ENCODE peak calls at places on chromosomes 7 and 10, in eight cellular contexts. Z is CD8-positive, alpha-beta T cell; Y is GM19239; T is stimulated activated CD4-positive, alpha-beta T cell treated with anti-CD3 and anti-CD28 coated beads, Interleukin-1b, Interleukin-23, amount 100 ng/mL, for 4 hours; A is T-cell; E is C1 segment of cervical spinal cord; R is germinal center; X is ovary. N is an unnamed sample.

GRCh38 chr7:45657890-45658715 is 83.9 kb downstream of the ADCY1 start:
- DNase-seq in Z (no peak), Y (no peak), T (no peak), A (no peak), E (no peak), R (no peak), X (no peak), N (peak; percentile 65)

GRCh38 chr7:43905209-43905946 is 1.0 kb downstream of the URGCP start:
- DNase-seq in Z (no peak), Y (no peak), T (no peak), A (no peak), E (no peak), R (no peak), X (peak; percentile 47), N (peak; percentile 85)

GRCh38 chr10:58932126-58932525 is 244.3 kb upstream of the PHYHIPL start:
- DNase-seq in Z (no peak), Y (no peak), T (no peak), A (no peak), E (no peak), R (no peak), X (no peak), N (no peak)

GRCh38 chr7:102044984-102045673 is 227.7 kb downstream of the CUX1 start:
- DNase-seq in Z (no peak), Y (no peak), T (no peak), A (no peak), E (peak; percentile 22), R (no peak), X (peak; percentile 80), N (peak; percentile 33)

GRCh38 chr7:148918058-148918596 is 34.0 kb upstream of the EZH2 start:
- DNase-seq in Z (no peak), Y (no peak), T (no peak), A (no peak), E (no peak), R (no peak), X (no peak), N (peak; percentile 37)

GRCh38 chr7:69622960-69623359 is 24.7 kb downstream of the AUTS2 start:
- DNase-seq in Z (no peak), Y (no peak), T (no peak), A (no peak), E (no peak), R (no peak), X (no peak), N (no peak)

GRCh38 chr10:77458986-77459590 is 178.5 kb downstream of the KCNMA1 start:
- DNase-seq in Z (no peak), Y (no peak), T (no peak), A (no peak), E (no peak), R (no peak), X (no peak), N (no peak)

GRCh38 chr7:74474271-74474865 is 20.7 kb downstream of the GTF2IRD1 start:
- DNase-seq in Z (no peak), Y (no peak), T (no peak), A (no peak), E (no peak), R (no peak), X (no peak), N (no peak)

GRCh38 chr7:104096683-104097082 is 107.2 kb upstream of the RELN start:
- DNase-seq in Z (no peak), Y (no peak), T (no peak), A (no peak), E (no peak), R (no peak), X (no peak), N (no peak)

GRCh38 chr7:92622680-92623079 is 32.5 kb upstream of the FAM133B start:
- DNase-seq in Z (no peak), Y (no peak), T (no peak), A (no peak), E (no peak), R (no peak), X (no peak), N (no peak)

GRCh38 chr7:55965805-55966421 is 1.5 kb downstream of the NIPSNAP2 start:
- DNase-seq in Z (no peak), Y (no peak), T (no peak), A (no peak), E (peak; percentile 47), R (no peak), X (no peak), N (no peak)

GRCh38 chr7:77759294-77759889 is 38.8 kb downstream of the TMEM60 start:
- DNase-seq in Z (peak; percentile 70), Y (no peak), T (peak; percentile 14), A (peak; percentile 72), E (no peak), R (peak; percentile 37), X (no peak), N (peak; percentile 83)

GRCh38 chr7:7595451-7595850 is 28.8 kb downstream of the MIOS start:
- DNase-seq in Z (no peak), Y (no peak), T (no peak), A (no peak), E (no peak), R (peak; percentile 36), X (no peak), N (no peak)

GRCh38 chr7:101664390-101664789 is 35.3 kb upstream of the MYL10 start:
- DNase-seq in Z (no peak), Y (no peak), T (no peak), A (no peak), E (no peak), R (no peak), X (no peak), N (no peak)

GRCh38 chr7:137454169-137455166 is 110.9 kb upstream of the PTN start:
- DNase-seq in Z (no peak), Y (no peak), T (no peak), A (no peak), E (no peak), R (peak; percentile 5), X (no peak), N (peak; percentile 87)

GRCh38 chr10:125008689-125009579 is 67.0 kb downstream of the ZRANB1 start:
- DNase-seq in Z (no peak), Y (no peak), T (no peak), A (no peak), E (no peak), R (no peak), X (peak; percentile 30), N (no peak)

GRCh38 chr10:102434251-102434913 is 2.0 kb upstream of the CUEDC2 start:
- DNase-seq in Z (no peak), Y (no peak), T (no peak), A (no peak), E (no peak), R (no peak), X (no peak), N (no peak)

GRCh38 chr7:1562126-1562525 is 6.1 kb upstream of the TMEM184A start:
- DNase-seq in Z (no peak), Y (no peak), T (no peak), A (no peak), E (no peak), R (no peak), X (no peak), N (no peak)

GRCh38 chr7:155710035-155710434 is 65.6 kb downstream of the RBM33 start:
- DNase-seq in Z (no peak), Y (no peak), T (no peak), A (no peak), E (no peak), R (no peak), X (no peak), N (no peak)

GRCh38 chr7:47470567-47471357 is 111.1 kb downstream of the TNS3 start:
- DNase-seq in Z (no peak), Y (no peak), T (no peak), A (no peak), E (no peak), R (no peak), X (no peak), N (no peak)

GRCh38 chr10:100969175-100970075 is at the start of gene SEMA4G:
- DNase-seq in Z (peak; percentile 49), Y (peak; percentile 57), T (peak; percentile 42), A (peak; percentile 25), E (no peak), R (peak; percentile 75), X (peak; percentile 78), N (no peak)

GRCh38 chr7:1231214-1232102 is 1.2 kb upstream of the UNCX start:
- DNase-seq in Z (no peak), Y (no peak), T (no peak), A (no peak), E (no peak), R (no peak), X (no peak), N (no peak)

GRCh38 chr7:105723582-105723981 is 142.3 kb upstream of the EFCAB10 start:
- DNase-seq in Z (no peak), Y (no peak), T (no peak), A (no peak), E (no peak), R (no peak), X (peak; percentile 44), N (no peak)

GRCh38 chr10:79135790-79136189 is 67.0 kb downstream of the ZMIZ1 start:
- DNase-seq in Z (no peak), Y (no peak), T (no peak), A (no peak), E (no peak), R (no peak), X (no peak), N (no peak)

GRCh38 chr7:40393660-40394059 is 258.9 kb downstream of the SUGCT start:
- DNase-seq in Z (no peak), Y (no peak), T (no peak), A (no peak), E (no peak), R (no peak), X (no peak), N (no peak)

GRCh38 chr7:93429563-93429962 is 145.0 kb downstream of the CALCR start:
- DNase-seq in Z (no peak), Y (no peak), T (no peak), A (no peak), E (no peak), R (no peak), X (no peak), N (no peak)

GRCh38 chr7:42272793-42273665 is 36.0 kb upstream of the GLI3 start:
- DNase-seq in Z (no peak), Y (no peak), T (no peak), A (no peak), E (no peak), R (no peak), X (no peak), N (no peak)

GRCh38 chr7:117478796-117479479 is 887 bp upstream of the CFTR start:
- DNase-seq in Z (no peak), Y (no peak), T (no peak), A (no peak), E (no peak), R (no peak), X (no peak), N (no peak)

GRCh38 chr7:44494960-44495359 is 4.5 kb upstream of the NUDCD3 start:
- DNase-seq in Z (no peak), Y (no peak), T (no peak), A (no peak), E (no peak), R (no peak), X (no peak), N (no peak)

GRCh38 chr10:87660484-87661133 is 931 bp downstream of the PAPSS2 start:
- DNase-seq in Z (no peak), Y (no peak), T (no peak), A (no peak), E (no peak), R (no peak), X (peak; percentile 56), N (no peak)

GRCh38 chr10:129521161-129522025 is 54.4 kb downstream of the MGMT start:
- DNase-seq in Z (no peak), Y (no peak), T (no peak), A (no peak), E (no peak), R (no peak), X (no peak), N (peak; percentile 75)

GRCh38 chr10:110010076-110011069 is 2.6 kb downstream of the ADD3 start:
- DNase-seq in Z (peak; percentile 49), Y (no peak), T (no peak), A (peak; percentile 50), E (no peak), R (no peak), X (no peak), N (no peak)

GRCh38 chr10:132104471-132105301 is 38.9 kb downstream of the JAKMIP3 start:
- DNase-seq in Z (no peak), Y (no peak), T (no peak), A (no peak), E (no peak), R (no peak), X (no peak), N (peak; percentile 79)

GRCh38 chr7:43649755-43650274 is 66.9 kb downstream of the STK17A start:
- DNase-seq in Z (peak; percentile 74), Y (peak; percentile 46), T (no peak), A (peak; percentile 69), E (no peak), R (peak; percentile 78), X (no peak), N (no peak)

N was measured in lower leg skin.